ENCODE peak calls at places on chromosomes 11 and 22, in eight cellular contexts. O is GM12865, F is esophagus squamous epithelium, N is GM06990, S is PC-3, H is fibroblast of the aortic adventitia, T is retinal pigment epithelial cell, A is lower lobe of right lung. I is an unnamed sample.

GRCh38 chr11:14408612-14409011 is 49.6 kb upstream of the RRAS2 start:
- DNase-seq in A (no peak), H (no peak), O (no peak), S (no peak), N (no peak), F (no peak), T (no peak), I (no peak)

GRCh38 chr11:71209656-71210055 is 42.7 kb downstream of the SHANK2 start:
- DNase-seq in H (no peak), F (no peak), O (no peak), S (no peak), T (no peak), N (no peak), A (no peak), I (no peak)

GRCh38 chr22:48957987-48958321 is 869.7 kb downstream of the BRD1 start:
- DNase-seq in S (no peak), A (no peak), H (no peak), F (no peak), N (no peak), T (no peak), O (no peak), I (no peak)

GRCh38 chr11:44634401-44635281 is 69.2 kb downstream of the CD82 start:
- DNase-seq in F (no peak), O (no peak), T (peak), H (peak), N (peak), A (no peak), S (peak), I (no peak)

GRCh38 chr11:76824083-76824939 is 36.4 kb upstream of the ACER3 start:
- DNase-seq in N (no peak), A (no peak), H (peak), O (no peak), F (no peak), T (no peak), S (peak), I (no peak)

GRCh38 chr22:50360578-50360977 is 17.5 kb downstream of the PPP6R2 start:
- DNase-seq in O (no peak), T (no peak), F (no peak), S (no peak), N (no peak), H (no peak), A (no peak), I (no peak)

GRCh38 chr22:29308791-29309262 is 2.4 kb downstream of the GAS2L1 start:
- DNase-seq in O (peak), S (peak), A (no peak), F (no peak), N (no peak), T (no peak), H (peak), I (no peak)

GRCh38 chr11:102157219-102157618 is 47.0 kb downstream of the YAP1 start:
- DNase-seq in H (peak), T (peak), S (peak), N (no peak), F (no peak), A (no peak), O (no peak), I (no peak)

GRCh38 chr11:11391796-11392195 is 38.7 kb upstream of the CSNK2A3 start:
- DNase-seq in S (peak), F (no peak), T (peak), O (no peak), H (peak), N (no peak), A (no peak), I (no peak)

DNA sequence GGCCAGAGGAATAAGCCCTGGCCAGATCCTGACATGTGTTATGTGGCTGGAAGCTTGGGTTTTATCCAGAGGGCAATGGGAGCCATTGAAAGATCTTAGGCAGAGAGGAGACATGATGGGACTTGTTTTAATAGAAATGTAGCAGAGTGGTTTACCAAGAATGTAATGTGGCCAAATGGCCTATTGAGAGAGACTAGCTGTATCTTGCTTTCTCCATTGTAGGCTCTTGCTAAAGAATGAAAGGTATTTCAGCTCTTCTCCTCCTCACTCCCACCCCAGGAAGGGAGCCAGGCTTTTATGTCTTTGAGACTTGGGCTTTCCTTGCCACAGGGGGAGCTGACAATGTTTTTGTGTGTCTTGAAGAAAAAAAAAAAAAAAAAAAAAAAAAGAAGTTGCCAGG is 82.3 kb downstream of the TRIM29 start:
- DNase-seq in N (no peak), S (no peak), F (no peak), T (no peak), H (peak), O (no peak), A (no peak), I (no peak)
- TF ChIP-seq CTCF in N (no peak), S (no peak), F (no peak), T (no peak), H (no peak), O (no peak), A (no peak), I (no peak)

DNA sequence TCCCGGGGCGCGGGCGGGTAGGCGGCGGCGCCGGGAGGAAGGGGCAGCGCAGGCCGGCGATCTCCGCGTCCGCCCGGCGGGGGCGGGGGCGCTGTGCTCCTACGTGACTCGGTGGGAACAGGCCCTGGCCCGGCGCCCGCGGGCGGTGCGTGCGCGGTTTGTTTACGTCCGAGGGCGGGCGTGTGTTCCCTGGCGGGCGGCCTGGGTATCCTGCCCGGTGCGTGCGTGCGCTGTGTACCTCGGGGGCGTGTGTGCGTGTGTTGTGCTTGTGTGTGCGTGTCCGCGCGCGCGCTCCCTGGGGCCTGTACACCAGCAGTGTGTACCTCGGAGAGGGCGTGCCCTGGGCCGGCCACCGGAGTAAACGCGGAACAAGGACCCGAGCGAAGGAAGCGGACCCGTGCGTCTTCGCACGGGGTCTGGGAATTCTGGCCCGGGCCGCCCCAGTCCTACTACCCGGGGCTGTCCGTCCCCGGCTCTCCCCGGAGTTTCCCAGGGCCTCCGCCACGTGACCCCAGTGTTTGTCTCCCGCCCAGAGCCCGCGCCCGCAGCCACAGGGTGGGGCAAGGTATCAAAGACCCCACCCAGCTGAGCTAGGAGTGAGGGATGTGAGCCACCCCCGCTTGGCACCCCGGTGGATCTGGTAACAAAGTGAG is 769 bp downstream of the MAFF start:
- DNase-seq in S (peak), T (peak), O (peak), H (peak), F (peak), A (peak), N (peak), I (peak)
- TF ChIP-seq CTCF in S (peak), T (no peak), O (peak), H (no peak), F (no peak), A (peak), N (no peak), I (peak)

GRCh38 chr22:26401726-26402125 is 27.3 kb upstream of the ASPHD2 start:
- DNase-seq in F (no peak), A (no peak), H (no peak), N (no peak), O (no peak), T (no peak), S (no peak), I (no peak)

GRCh38 chr22:26395926-26396325 is 33.1 kb upstream of the ASPHD2 start:
- DNase-seq in O (no peak), S (no peak), A (no peak), F (no peak), T (no peak), H (no peak), N (no peak), I (no peak)

GRCh38 chr22:26394787-26395186 is 34.3 kb upstream of the ASPHD2 start:
- DNase-seq in S (no peak), O (no peak), N (no peak), F (no peak), H (no peak), A (no peak), T (no peak), I (no peak)

GRCh38 chr22:26399288-26399687 is 29.8 kb upstream of the ASPHD2 start:
- DNase-seq in T (no peak), H (peak), N (no peak), A (no peak), F (no peak), S (no peak), O (no peak), I (no peak)

DNA sequence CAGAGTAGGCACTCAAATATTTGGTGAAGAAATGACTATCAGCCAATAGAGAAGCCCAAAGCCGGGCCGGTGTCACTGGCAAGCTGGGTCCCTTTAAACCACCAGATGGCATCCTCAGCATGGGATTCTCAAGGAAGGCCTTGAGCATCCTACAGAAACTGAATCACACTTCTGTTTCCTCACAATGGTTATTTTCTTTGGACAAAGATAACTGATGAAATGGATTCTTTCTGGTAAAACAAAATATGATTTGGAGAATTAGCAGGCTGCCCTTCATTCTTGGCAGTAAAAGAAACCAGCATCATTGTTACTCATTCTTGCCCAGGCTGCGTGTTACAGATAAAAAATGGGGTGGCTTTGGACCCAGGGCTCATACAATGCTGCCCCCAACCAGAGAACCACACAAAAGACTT is 30.3 kb upstream of the ASPHD2 start:
- DNase-seq in H (peak), F (no peak), N (no peak), S (peak), A (peak), T (no peak), O (peak), I (no peak)
- TF ChIP-seq CTCF in H (peak), F (no peak), N (peak), S (peak), A (peak), T (peak), O (peak), I (peak)

GRCh38 chr22:30694638-30695350 is at the start of gene OSBP2:
- DNase-seq in N (peak), S (peak), F (no peak), O (peak), A (peak), T (no peak), H (no peak), I (peak)
- TF ChIP-seq CTCF in N (no peak), S (no peak), F (no peak), O (peak), A (no peak), T (no peak), H (no peak), I (peak)

DNA sequence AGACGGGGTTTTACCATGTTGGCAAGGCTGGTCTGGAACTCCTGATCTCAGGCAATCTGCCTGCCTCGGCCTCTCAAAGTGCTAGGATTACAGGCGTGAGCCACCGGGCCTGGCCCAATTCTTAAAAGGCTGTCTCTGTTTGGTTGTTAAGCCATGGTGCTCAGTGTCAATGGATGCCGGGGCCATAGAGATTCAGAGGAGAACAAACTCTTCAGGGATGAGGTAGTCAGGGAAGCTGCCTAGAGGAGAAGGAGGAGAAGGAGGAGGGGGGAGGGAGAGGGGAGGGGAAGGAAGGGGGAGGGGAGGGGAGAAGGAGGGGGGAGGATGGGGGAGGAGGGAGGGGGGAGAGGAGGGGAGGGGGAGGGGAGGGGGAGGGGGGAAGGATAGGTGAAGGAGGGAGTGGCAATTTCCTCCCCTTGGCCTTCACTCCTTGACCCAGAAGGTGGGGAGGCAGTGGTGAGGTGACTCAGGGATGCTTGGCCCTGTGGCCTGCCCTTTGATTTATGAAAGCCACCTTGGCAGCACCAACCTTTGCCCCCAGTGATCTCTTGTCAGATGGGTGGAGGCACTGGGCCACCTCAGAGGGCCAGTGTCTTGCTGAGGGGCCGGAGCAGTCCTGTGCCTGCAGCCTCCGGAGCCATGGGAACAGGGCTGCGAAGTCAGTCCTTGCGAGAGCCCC is at the start of gene C11orf86:
- DNase-seq in H (no peak), F (no peak), A (no peak), O (no peak), T (no peak), N (no peak), S (no peak), I (no peak)
- TF ChIP-seq CTCF in H (no peak), F (no peak), A (no peak), O (no peak), T (no peak), N (no peak), S (no peak), I (no peak)

DNA sequence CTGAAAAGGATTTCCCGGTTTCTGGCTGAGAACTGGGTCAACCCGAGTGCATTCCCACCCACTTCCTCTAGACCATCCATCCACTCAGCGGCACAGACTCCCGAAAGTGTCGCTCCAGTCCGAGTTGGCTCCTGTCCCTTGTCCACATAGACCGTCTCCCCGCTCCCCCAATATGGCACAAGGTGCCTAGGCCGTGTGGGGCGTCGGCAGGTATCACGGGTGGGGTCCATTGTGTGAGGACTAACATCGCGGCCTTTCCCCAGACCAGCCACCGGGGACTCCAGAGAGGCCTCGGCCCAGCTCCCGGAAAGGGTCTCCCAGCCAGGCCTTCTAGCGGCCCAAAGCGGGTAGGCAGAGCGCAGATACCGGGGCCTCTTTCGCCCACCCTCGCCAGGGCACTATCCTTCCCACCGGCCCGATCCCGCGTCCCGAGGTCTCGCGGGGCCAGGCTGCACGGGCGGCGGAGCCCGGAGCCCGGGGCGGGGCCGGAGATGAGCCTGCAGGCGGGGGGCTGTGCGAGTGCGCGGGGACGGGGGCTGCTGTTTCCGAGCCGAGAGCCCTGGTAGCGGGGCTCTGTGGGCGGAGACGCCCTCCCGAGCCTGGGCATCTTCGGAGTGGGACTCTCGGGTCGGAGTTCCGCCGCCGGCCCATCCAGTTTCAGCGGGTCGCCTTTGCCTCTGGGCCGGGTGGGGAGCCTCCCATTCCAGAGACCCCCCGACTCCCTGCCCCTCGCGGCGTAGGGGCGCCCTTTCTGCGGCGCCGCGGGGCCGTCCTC is 21.1 kb downstream of the SERPINH1 start:
- DNase-seq in H (peak), A (peak), N (peak), F (no peak), O (peak), S (peak), T (no peak), I (peak)
- TF ChIP-seq CTCF in H (peak), A (peak), N (peak), F (no peak), O (peak), S (peak), T (peak), I (peak)

GRCh38 chr11:29272019-29272654 is 744.7 kb downstream of the KCNA4 start:
- DNase-seq in O (no peak), S (peak), F (no peak), N (no peak), A (no peak), T (no peak), H (peak), I (no peak)
- TF ChIP-seq CTCF in O (peak), S (peak), F (no peak), N (no peak), A (no peak), T (peak), H (peak), I (peak)

GRCh38 chr11:4839851-4840549 is 9.0 kb downstream of the OR51S1 start:
- DNase-seq in H (no peak), N (no peak), T (no peak), F (no peak), A (no peak), S (no peak), O (no peak), I (no peak)
- TF ChIP-seq CTCF in H (no peak), N (no peak), T (no peak), F (no peak), A (no peak), S (no peak), O (no peak), I (no peak)

I was measured in progenitor cell of endocrine pancreas.